ENCODE peak calls at places on chromosomes 12 and 14, in ten cellular contexts. R is HepG2, O is adrenal gland, H is endodermal cell, E is A673, V is ovary, D is upper lobe of left lung, P is neuronal stem cell, G is psoas muscle, T is mesenchymal stem cell. U is an unnamed sample. For H3K27me3, the result is how much of the 10 kb centered on the place peaks cover.

GRCh38 chr14:37779480-37779879 is 184.1 kb downstream of the TTC6 start:
- DNase-seq in R (no peak), E (no peak), O (no peak), T (no peak), P (no peak), D (no peak), H (no peak), V (no peak), G (no peak), U (no peak)

GRCh38 chr12:103672401-103673119 is 85.5 kb downstream of the STAB2 start:
- DNase-seq in V (no peak), G (no peak), E (no peak), H (no peak), T (no peak), P (no peak), R (peak), O (no peak), D (no peak), U (no peak)

GRCh38 chr12:121711925-121712461 is 559 bp upstream of the TMEM120B start:
- DNase-seq in H (no peak), O (peak), V (no peak), P (no peak), T (no peak), R (peak), E (peak), D (no peak), G (peak), U (peak)

GRCh38 chr12:120043421-120043820 is 54.4 kb downstream of the BICDL1 start:
- DNase-seq in O (no peak), P (no peak), G (no peak), V (no peak), E (no peak), H (no peak), D (no peak), T (no peak), R (no peak), U (no peak)

GRCh38 chr14:24673059-24673458 is 39.1 kb upstream of the GZMB start:
- DNase-seq in H (no peak), T (no peak), R (no peak), V (no peak), D (no peak), E (no peak), P (no peak), O (no peak), G (no peak), U (no peak)

GRCh38 chr12:65611396-65611795 is 212.9 kb upstream of the HMGA2 start:
- DNase-seq in E (no peak), T (no peak), G (no peak), P (no peak), O (no peak), V (no peak), D (no peak), H (no peak), R (no peak), U (no peak)

GRCh38 chr14:104090071-104090748 is 4.7 kb downstream of the ASPG start:
- DNase-seq in O (no peak), H (no peak), E (no peak), P (no peak), V (no peak), R (no peak), D (no peak), T (no peak), G (no peak), U (no peak)

GRCh38 chr14:90409209-90409730 is 12.4 kb downstream of the CALM1 start:
- DNase-seq in H (no peak), R (no peak), P (no peak), G (peak), O (peak), T (peak), E (peak), V (peak), D (peak), U (peak)

GRCh38 chr12:47816646-47817271 is 2.9 kb downstream of the HDAC7 start:
- DNase-seq in V (peak), T (no peak), D (no peak), G (no peak), O (peak), R (no peak), P (no peak), H (peak), E (no peak), U (no peak)

GRCh38 chr12:125561-125960 is 59.0 kb downstream of the IQSEC3 start:
- DNase-seq in T (no peak), O (no peak), P (no peak), E (no peak), V (no peak), R (no peak), D (no peak), G (no peak), H (no peak), U (no peak)

GRCh38 chr12:67515679-67516363 is 132.7 kb upstream of the DYRK2 start:
- DNase-seq in O (no peak), G (no peak), E (no peak), T (peak), V (no peak), D (no peak), P (no peak), R (no peak), H (peak), U (no peak)

DNA sequence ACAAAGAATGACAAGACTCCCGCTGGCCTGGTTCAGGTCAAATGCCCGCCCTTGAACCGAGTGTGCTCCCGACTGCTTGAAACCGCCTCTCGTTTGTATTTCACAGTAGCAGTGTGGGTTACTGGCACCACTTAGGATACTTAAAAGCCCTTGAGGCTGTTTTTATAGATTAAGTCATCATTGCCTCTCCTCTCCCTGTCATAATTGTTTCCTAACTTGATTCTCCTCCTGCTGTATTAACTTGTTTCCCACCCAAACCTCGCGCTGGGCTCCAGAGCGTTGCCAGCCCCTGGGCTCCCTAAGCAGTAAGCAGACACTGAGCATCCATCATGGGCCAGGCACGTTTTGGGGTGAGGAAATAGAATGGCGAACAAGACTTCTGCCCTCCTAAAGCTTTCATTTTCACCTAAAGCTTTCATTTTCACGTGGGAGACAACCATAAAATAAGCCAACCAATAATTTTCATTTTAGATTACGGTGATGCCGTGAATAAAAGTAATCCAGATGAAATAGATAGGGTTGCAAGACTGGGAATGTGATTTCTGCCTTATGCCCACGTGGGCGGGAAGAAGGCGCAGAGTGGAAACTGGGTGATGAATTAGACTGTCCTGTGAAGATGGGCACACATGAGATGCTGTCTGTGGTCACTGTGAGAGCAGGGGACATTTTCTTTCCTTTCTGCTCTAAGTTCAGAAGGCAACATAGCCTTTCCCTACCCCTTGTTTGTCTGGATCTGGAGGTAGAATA is 97.5 kb downstream of the PPP2R5C start:
- DNase-seq in D (peak), G (no peak), T (no peak), V (no peak), O (peak), E (no peak), R (no peak), P (no peak), H (no peak), U (no peak)
- H3K27ac ChIP-seq in D (peak), G (no peak), T (no peak), V (no peak), O (no peak), E (no peak), R (no peak), P (no peak), H (no peak), U (no peak)

GRCh38 chr14:102502571-102502970 is 7.0 kb downstream of the ANKRD9 start:
- DNase-seq in D (no peak), H (no peak), R (no peak), V (no peak), P (no peak), E (no peak), T (no peak), G (no peak), O (no peak), U (no peak)

GRCh38 chr14:102503576-102504224 is 5.9 kb downstream of the ANKRD9 start:
- DNase-seq in P (no peak), E (no peak), D (no peak), T (no peak), H (no peak), V (no peak), R (no peak), G (no peak), O (peak), U (no peak)

GRCh38 chr14:102504951-102505600 is 4.5 kb downstream of the ANKRD9 start:
- DNase-seq in R (no peak), G (no peak), V (no peak), E (no peak), O (no peak), H (peak), D (no peak), P (no peak), T (no peak), U (no peak)

GRCh38 chr14:102505775-102506598 is 3.6 kb downstream of the ANKRD9 start:
- DNase-seq in V (no peak), O (no peak), G (no peak), D (no peak), H (no peak), E (no peak), R (no peak), T (no peak), P (no peak), U (no peak)

GRCh38 chr14:102504302-102504950 is 5.2 kb downstream of the ANKRD9 start:
- DNase-seq in T (no peak), V (no peak), E (no peak), H (no peak), G (no peak), P (no peak), R (no peak), O (peak), D (no peak), U (no peak)
- H3K27me3 ChIP-seq in T (under half), V (under half), E (under half), H (under half), G (under half), P (under half), R (under half), O (under half), D (under half), U (under half)

GRCh38 chr12:11795192-11795909 is 145.9 kb downstream of the ETV6 start:
- DNase-seq in H (no peak), D (no peak), R (no peak), V (no peak), G (no peak), P (no peak), T (no peak), E (no peak), O (peak), U (no peak)
- H3K27ac ChIP-seq in H (no peak), D (no peak), R (peak), V (no peak), G (peak), P (no peak), T (peak), E (no peak), O (peak), U (peak)

DNA sequence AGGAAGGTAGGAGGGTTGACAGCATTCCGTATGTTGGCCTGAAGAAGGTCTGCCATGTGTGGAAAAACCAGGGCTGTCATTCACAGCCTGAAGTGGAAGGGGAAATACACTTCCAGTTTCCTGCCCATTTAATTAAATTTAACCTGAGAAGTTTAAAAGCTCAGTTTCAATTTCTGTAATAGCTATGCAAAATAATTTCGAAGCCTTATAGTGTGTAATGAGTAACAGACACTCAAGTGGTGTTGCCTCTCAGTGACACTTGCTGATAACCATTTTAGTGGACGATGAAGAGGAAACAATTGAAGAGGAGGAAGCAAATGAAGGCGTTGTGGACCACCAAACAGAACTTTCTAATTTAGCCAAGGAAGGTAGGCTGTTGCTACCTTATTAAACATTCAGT is 44.8 kb downstream of the EP400 start:
- DNase-seq in V (no peak), E (no peak), D (no peak), H (no peak), R (no peak), G (no peak), T (no peak), P (no peak), O (no peak), U (no peak)
- H3K27me3 ChIP-seq in V (under half), E (under half), D (under half), H (under half), R (under half), G (under half), T (under half), P (under half), O (under half), U (under half)

GRCh38 chr14:61609143-61609851 is 86.0 kb upstream of the HIF1A start:
- DNase-seq in E (no peak), G (peak), T (peak), R (peak), H (peak), V (no peak), D (no peak), O (peak), P (no peak), U (no peak)
- H3K27ac ChIP-seq in E (no peak), G (no peak), T (peak), R (peak), H (peak), V (no peak), D (no peak), O (no peak), P (no peak), U (no peak)

GRCh38 chr14:99278836-99279235 is 6.8 kb upstream of the BCL11B start:
- DNase-seq in T (no peak), P (no peak), R (no peak), O (no peak), G (no peak), H (no peak), D (no peak), V (no peak), E (no peak), U (no peak)

GRCh38 chr14:99277534-99277933 is 5.5 kb upstream of the BCL11B start:
- DNase-seq in G (no peak), E (no peak), D (no peak), H (peak), P (no peak), T (no peak), O (no peak), R (no peak), V (no peak), U (no peak)

GRCh38 chr14:99275222-99275584 is 3.2 kb upstream of the BCL11B start:
- DNase-seq in O (no peak), P (no peak), D (no peak), H (no peak), V (no peak), E (no peak), G (no peak), R (no peak), T (no peak), U (no peak)

GRCh38 chr14:99274346-99275221 is 2.6 kb upstream of the BCL11B start:
- DNase-seq in H (peak), E (peak), G (peak), D (peak), V (peak), R (peak), O (peak), P (peak), T (peak), U (no peak)

GRCh38 chr14:99276482-99276881 is 4.5 kb upstream of the BCL11B start:
- DNase-seq in H (peak), V (no peak), T (no peak), G (no peak), P (no peak), O (no peak), R (no peak), D (no peak), E (no peak), U (no peak)
- H3K27me3 ChIP-seq in H (under half), V (under half), T (half or more), G (half or more), P (under half), O (under half), R (under half), D (under half), E (under half), U (under half)

GRCh38 chr14:36751116-36751515 is 89.5 kb downstream of the PAX9 start:
- DNase-seq in R (no peak), P (no peak), E (no peak), D (no peak), O (no peak), H (no peak), V (no peak), G (no peak), T (no peak), U (no peak)

GRCh38 chr14:36751920-36752319 is 90.3 kb downstream of the PAX9 start:
- DNase-seq in D (no peak), V (no peak), P (no peak), G (no peak), E (no peak), O (no peak), R (no peak), H (no peak), T (no peak), U (no peak)

GRCh38 chr14:36748814-36749213 is 87.2 kb downstream of the PAX9 start:
- DNase-seq in D (no peak), V (no peak), G (no peak), R (no peak), H (no peak), O (no peak), P (no peak), E (no peak), T (no peak), U (no peak)

GRCh38 chr14:36747411-36748184 is 85.9 kb downstream of the PAX9 start:
- DNase-seq in V (no peak), D (no peak), T (peak), P (no peak), H (peak), G (no peak), R (peak), O (no peak), E (peak), U (no peak)

DNA sequence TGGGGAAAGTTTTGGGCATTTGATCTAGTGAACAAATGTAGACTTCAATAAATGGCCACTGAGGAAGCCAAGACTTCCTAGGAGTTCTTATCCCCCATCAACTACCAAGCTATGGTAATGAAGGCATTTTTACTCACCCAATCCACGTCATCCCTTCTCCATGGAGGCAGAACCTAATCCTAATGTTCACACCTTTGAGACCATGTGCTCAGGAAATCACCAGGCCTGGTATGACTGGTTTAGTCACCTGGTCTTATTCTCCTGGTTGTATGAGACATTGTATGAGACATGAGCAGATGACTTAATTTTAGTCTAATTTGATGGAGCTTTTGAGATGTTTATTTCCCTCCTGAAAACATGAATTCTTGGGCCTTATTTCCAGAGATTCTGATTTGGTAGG is 88.6 kb downstream of the PAX9 start:
- DNase-seq in G (no peak), E (no peak), D (no peak), T (no peak), P (no peak), V (no peak), H (no peak), R (no peak), O (no peak), U (no peak)
- H3K27ac ChIP-seq in G (no peak), E (no peak), D (no peak), T (no peak), P (no peak), V (no peak), H (no peak), R (no peak), O (no peak), U (no peak)

DNA sequence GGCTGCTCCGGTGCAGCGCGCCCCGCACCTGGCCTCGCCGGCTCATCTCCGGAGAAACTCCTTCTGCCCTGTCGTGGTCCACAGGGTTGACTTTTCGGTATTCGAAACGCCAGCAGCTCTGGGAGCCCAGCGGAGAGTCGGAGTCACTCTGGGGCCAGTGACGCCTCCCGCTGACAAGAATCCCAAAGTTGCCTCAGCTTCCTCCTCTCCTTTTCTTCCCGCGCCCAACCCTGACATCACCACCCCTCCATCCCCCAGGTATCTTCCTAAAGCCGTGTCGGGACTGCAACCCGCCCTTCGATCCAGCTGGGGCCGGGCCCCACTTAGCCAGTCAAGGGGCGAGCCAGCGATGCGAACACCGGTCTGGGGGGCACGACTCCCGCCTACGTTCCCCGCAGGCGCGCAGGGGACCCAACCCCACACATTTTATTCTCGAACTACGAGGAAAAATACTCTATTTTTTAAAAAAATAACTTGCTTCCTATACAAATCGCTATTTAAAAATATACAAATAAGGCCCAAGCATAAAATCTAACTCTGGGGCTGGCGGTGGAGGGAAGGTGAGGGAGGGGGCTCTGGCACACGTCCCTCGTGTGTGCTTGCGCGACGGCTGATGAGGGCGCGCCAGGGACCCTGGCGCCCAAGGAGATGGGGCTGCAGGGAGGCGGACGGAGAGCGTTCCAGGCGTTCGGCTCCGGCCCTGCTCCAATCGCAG is 2.1 kb downstream of the NKX2-8 start:
- DNase-seq in P (no peak), E (no peak), V (no peak), O (no peak), T (no peak), R (no peak), G (no peak), H (no peak), D (no peak), U (no peak)
- H3K27me3 ChIP-seq in P (under half), E (half or more), V (under half), O (half or more), T (half or more), R (under half), G (half or more), H (half or more), D (under half), U (under half)

DNA sequence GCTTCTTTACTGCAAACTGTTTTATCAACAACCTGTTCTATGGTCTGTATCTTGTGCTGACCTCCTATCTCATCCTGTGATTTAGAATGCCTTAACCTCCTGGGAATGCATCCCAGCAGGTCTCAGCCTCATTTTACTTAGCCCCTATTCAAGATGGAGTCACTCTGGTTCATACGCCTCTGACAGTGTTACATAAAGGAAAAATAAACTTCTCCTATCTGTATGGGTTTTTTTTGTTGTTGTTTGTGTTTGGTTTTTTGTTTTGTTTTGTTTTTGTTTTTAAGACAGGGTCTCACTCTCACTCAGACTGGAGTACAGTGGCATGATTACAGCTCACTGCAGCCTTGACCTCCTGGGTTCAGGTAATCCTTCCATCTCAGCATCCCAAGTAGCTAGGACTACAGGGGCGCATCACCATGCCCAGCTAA is 62.1 kb downstream of the RESF1 start:
- DNase-seq in E (no peak), G (no peak), V (no peak), O (no peak), H (no peak), R (no peak), P (no peak), D (no peak), T (no peak), U (no peak)
- H3K27ac ChIP-seq in E (no peak), G (no peak), V (no peak), O (no peak), H (no peak), R (no peak), P (no peak), D (no peak), T (no peak), U (no peak)